ENCODE peak calls at places on chromosomes 16 and 17, in five cellular contexts. I is CD8-positive, alpha-beta T cell; U is neural progenitor cell; Y is A549; N is A673. Q is an unnamed sample.

GRCh38 chr17:8574687-8575086 is 55.8 kb downstream of the MYH10 start:
- DNase-seq in I (no peak), U (no peak), Y (peak; percentile 36), N (no peak), Q (no peak)

GRCh38 chr17:36931096-36931696 is 6.1 kb upstream of the LHX1 start:
- DNase-seq in I (no peak), U (no peak), Y (no peak), N (no peak), Q (no peak)

GRCh38 chr17:45782889-45783592 is 1.1 kb upstream of the CRHR1 start:
- DNase-seq in I (no peak), U (peak; percentile 90), Y (peak; percentile 58), N (peak; percentile 58), Q (peak; percentile 31)

GRCh38 chr16:1433756-1434155 is 2.9 kb downstream of the PERCC1 start:
- DNase-seq in I (no peak), U (no peak), Y (no peak), N (no peak), Q (no peak)

GRCh38 chr17:1035546-1036170 is 38.7 kb downstream of the TIMM22 start:
- DNase-seq in I (no peak), U (no peak), Y (no peak), N (no peak), Q (peak; percentile 33)

GRCh38 chr17:7383742-7384488 is 3.0 kb downstream of the TNK1 start:
- DNase-seq in I (peak; percentile 60), U (peak; percentile 91), Y (no peak), N (peak; percentile 74), Q (peak; percentile 72)

GRCh38 chr17:43832168-43832975 is 574 bp downstream of the MPP3 start:
- DNase-seq in I (no peak), U (peak; percentile 57), Y (peak; percentile 76), N (peak; percentile 14), Q (peak; percentile 78)

GRCh38 chr16:23267647-23268046 is 34.5 kb upstream of the SCNN1B start:
- DNase-seq in I (no peak), U (no peak), Y (no peak), N (no peak), Q (no peak)

GRCh38 chr16:16086653-16087446 is 136.4 kb downstream of the ABCC6 start:
- DNase-seq in I (no peak), U (no peak), Y (no peak), N (no peak), Q (no peak)

GRCh38 chr17:51165680-51166197 is 472 bp upstream of the NME2 start:
- DNase-seq in I (no peak), U (peak; percentile 48), Y (no peak), N (no peak), Q (peak; percentile 65)

GRCh38 chr17:58300336-58300735 is 19.6 kb upstream of the MPO start:
- DNase-seq in I (no peak), U (no peak), Y (no peak), N (no peak), Q (no peak)

GRCh38 chr17:57027852-57028251 is 49.9 kb downstream of the SCPEP1 start:
- DNase-seq in I (no peak), U (no peak), Y (no peak), N (no peak), Q (no peak)

GRCh38 chr17:82050152-82050760 is 1.4 kb downstream of the RFNG start:
- DNase-seq in I (no peak), U (no peak), Y (no peak), N (no peak), Q (no peak)

GRCh38 chr17:45747907-45748306 is 36.2 kb upstream of the CRHR1 start:
- DNase-seq in I (no peak), U (no peak), Y (no peak), N (no peak), Q (no peak)

GRCh38 chr16:85274924-85275323 is 162.7 kb upstream of the CIBAR2 start:
- DNase-seq in I (no peak), U (no peak), Y (no peak), N (no peak), Q (no peak)

GRCh38 chr17:57294629-57295501 is 38.5 kb downstream of the MSI2 start:
- DNase-seq in I (no peak), U (no peak), Y (peak; percentile 28), N (peak; percentile 94), Q (peak; percentile 19)

GRCh38 chr17:78751447-78752067 is 30.5 kb downstream of the CYTH1 start:
- DNase-seq in I (no peak), U (no peak), Y (no peak), N (no peak), Q (no peak)

GRCh38 chr17:76562734-76563148 is 22.9 kb downstream of the PRCD start:
- DNase-seq in I (no peak), U (no peak), Y (no peak), N (peak; percentile 86), Q (peak; percentile 97)

DNA sequence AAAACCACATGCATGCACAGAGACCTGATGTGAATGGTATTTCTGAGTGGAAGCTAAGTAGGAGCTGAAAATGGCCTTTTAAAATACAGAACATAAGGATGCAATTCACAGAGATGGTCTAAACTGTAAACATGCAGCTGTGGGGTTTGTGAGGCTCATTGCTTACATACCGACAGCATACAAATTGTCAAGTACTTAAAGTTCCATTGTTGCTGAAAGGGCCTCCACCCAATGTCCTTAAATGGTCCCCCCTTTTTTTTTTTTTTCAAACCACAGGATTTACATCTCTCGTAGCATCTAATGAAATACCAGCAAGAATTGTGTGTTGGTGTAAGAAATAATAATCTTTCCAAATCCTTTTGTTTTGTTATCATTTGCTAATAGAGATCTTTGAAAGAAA is 523.1 kb downstream of the MAF start:
- DNase-seq in I (no peak), U (no peak), Y (no peak), N (no peak), Q (no peak)
- H3K4me3 ChIP-seq in I (no peak overlapping the region), U (no peak overlapping the region), Y (no peak overlapping the region), N (no peak overlapping the region), Q (no peak overlapping the region)

GRCh38 chr16:81650982-81651562 is 128.0 kb upstream of the PLCG2 start:
- DNase-seq in I (no peak), U (peak; percentile 81), Y (no peak), N (peak; percentile 18), Q (no peak)

GRCh38 chr16:81654346-81654745 is 124.7 kb upstream of the PLCG2 start:
- DNase-seq in I (no peak), U (no peak), Y (no peak), N (no peak), Q (peak; percentile 59)

GRCh38 chr16:81652798-81653505 is 126.1 kb upstream of the PLCG2 start:
- DNase-seq in I (no peak), U (peak; percentile 68), Y (no peak), N (no peak), Q (no peak)

GRCh38 chr16:81650281-81650680 is 128.8 kb upstream of the PLCG2 start:
- DNase-seq in I (no peak), U (no peak), Y (no peak), N (no peak), Q (no peak)

DNA sequence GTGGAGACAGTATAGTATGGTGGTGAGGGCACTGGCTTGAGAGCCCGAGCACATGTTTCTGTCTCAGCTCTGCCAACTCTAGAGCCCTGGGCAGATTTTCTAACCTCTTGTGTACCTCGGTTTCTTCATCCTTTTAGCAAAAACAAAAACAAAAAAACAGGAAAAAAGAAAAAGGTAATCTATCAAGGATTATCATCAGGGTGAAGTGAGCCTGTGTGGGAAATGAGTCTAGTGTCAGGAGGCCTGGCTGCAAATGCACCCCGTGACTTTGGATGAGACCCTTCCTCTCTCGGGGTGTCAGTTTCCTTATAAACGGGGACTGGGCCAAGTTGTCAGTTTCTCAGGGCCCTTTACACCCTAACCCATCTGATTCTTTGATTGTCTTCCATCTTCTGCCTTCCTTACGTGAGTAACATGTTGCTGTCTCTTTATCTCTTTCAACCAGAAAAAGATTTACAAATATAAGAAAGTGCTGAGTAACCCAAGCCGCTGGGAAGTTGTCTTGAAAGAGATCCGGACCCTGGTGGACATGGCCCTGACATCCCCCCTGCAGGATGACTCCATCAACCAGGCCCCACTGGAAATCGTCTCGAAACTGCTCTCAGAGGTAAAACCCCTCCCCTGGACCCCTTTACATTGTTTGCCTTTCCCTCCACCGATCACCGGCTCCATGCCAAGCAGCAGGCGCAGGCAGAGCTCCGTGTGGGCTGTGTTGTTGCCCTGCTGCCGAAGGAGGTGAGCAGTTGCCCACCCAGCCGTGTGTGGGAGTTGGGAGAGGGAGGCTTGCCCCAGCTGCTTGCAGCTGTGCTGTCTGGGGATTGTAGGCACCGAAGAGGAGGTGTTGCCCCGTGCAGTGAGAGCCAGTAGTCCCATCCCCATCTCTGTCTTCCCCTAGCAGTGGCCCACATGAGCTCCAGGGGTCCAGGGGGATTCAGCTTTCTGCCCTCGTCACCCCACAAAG is 127.1 kb upstream of the PLCG2 start:
- DNase-seq in I (no peak), U (peak; percentile 44), Y (no peak), N (no peak), Q (no peak)
- H3K4me3 ChIP-seq in I (no peak overlapping the region), U (peak overlapping the region; percentile 0), Y (no peak overlapping the region), N (no peak overlapping the region), Q (no peak overlapping the region)

GRCh38 chr16:3842994-3843393 is 37.5 kb downstream of the CREBBP start:
- DNase-seq in I (no peak), U (no peak), Y (no peak), N (peak; percentile 31), Q (peak; percentile 79)

GRCh38 chr16:3850544-3850899 is 30.0 kb downstream of the CREBBP start:
- DNase-seq in I (no peak), U (no peak), Y (no peak), N (no peak), Q (no peak)

GRCh38 chr16:3849751-3850543 is 30.6 kb downstream of the CREBBP start:
- DNase-seq in I (no peak), U (no peak), Y (no peak), N (no peak), Q (no peak)

GRCh38 chr16:3841729-3842508 is 38.6 kb downstream of the CREBBP start:
- DNase-seq in I (no peak), U (no peak), Y (no peak), N (no peak), Q (no peak)

GRCh38 chr16:3846087-3846486 is 34.4 kb downstream of the CREBBP start:
- DNase-seq in I (no peak), U (no peak), Y (no peak), N (no peak), Q (no peak)
- H3K4me3 ChIP-seq in I (no peak overlapping the region), U (no peak overlapping the region), Y (no peak overlapping the region), N (no peak overlapping the region), Q (no peak overlapping the region)

DNA sequence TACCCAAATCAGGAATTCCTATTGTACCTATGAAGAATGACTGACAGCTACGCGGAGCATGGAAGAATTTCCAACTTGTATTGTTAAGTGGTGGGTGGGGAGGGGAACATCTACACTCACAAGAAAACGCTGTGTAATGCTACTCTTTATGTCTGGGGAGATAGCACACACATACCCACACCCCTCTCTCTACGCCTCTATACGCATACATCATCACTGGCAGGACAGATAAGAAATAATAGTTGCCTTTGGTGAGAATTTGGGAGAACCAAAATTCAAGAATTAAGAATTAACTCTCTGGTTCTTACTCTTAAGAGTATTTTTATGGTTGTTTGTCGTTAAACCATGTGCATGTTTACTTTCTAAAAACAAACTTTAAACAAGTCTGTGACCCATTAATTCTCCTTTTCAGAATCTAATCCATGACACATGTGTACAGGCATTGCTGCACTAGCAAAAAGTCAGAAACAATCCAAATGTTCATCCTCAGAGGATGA is 33.9 kb downstream of the CREBBP start:
- DNase-seq in I (no peak), U (no peak), Y (no peak), N (no peak), Q (no peak)
- H3K4me3 ChIP-seq in I (no peak overlapping the region), U (no peak overlapping the region), Y (no peak overlapping the region), N (no peak overlapping the region), Q (no peak overlapping the region)

DNA sequence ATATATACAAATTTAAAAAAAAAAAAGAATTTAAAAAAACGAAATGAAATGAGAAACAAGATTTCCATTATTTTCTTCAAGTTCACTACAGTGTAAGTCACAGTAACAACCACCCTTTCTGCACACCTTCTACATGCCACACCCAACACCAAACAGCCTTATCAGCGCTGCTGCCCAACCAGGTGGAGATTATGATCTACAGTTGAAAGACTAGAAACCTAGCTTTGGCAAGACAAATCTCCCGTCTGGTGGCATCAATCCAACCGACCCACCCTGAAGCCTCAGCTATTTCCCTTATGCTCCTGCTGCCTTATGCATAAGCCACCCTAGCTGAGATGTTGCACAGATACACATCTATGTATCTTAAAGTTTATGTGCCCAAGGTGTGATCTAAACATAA is 60.8 kb downstream of the PARN start:
- DNase-seq in I (no peak), U (no peak), Y (no peak), N (no peak), Q (no peak)
- H3K4me3 ChIP-seq in I (no peak overlapping the region), U (no peak overlapping the region), Y (no peak overlapping the region), N (no peak overlapping the region), Q (no peak overlapping the region)

Q was measured in foreskin fibroblast.